ENCODE peak calls at places on chromosomes 7 and 10, in five cellular contexts. U is natural killer cell, W is neural crest cell, Q is heart right ventricle, B is upper lobe of left lung. T is an unnamed sample.

GRCh38 chr7:1432411-1433082 is 26.7 kb downstream of the MICALL2 start:
- DNase-seq in U (peak), Q (peak), W (peak), B (peak), T (no peak)

GRCh38 chr7:73774923-73775322 is 4.9 kb upstream of the CLDN3 start:
- DNase-seq in W (no peak), U (no peak), B (no peak), Q (no peak), T (no peak)

GRCh38 chr10:90785782-90786181 is 72.1 kb downstream of the HTR7 start:
- DNase-seq in Q (no peak), W (no peak), B (no peak), U (no peak), T (no peak)

GRCh38 chr7:25519962-25520562 is 291.8 kb upstream of the NPVF start:
- DNase-seq in B (no peak), Q (no peak), U (no peak), W (no peak), T (no peak)

GRCh38 chr7:32507416-32507815 is 12.1 kb downstream of the AVL9 start:
- DNase-seq in W (no peak), B (no peak), Q (no peak), U (no peak), T (no peak)

GRCh38 chr10:35822316-35822715 is 180.2 kb upstream of the FZD8 start:
- DNase-seq in Q (peak), U (no peak), B (peak), W (peak), T (no peak)

GRCh38 chr7:159012353-159013069 is 132.2 kb downstream of the VIPR2 start:
- DNase-seq in W (no peak), Q (peak), U (no peak), B (peak), T (no peak)

GRCh38 chr7:151599401-151600227 is 79.9 kb upstream of the RHEB start:
- DNase-seq in U (no peak), W (no peak), B (no peak), Q (no peak), T (no peak)

GRCh38 chr10:22148956-22149355 is 68.9 kb downstream of the EBLN1 start:
- DNase-seq in Q (no peak), U (no peak), W (no peak), B (no peak), T (no peak)

GRCh38 chr10:6988654-6989053 is 408.6 kb upstream of the PRKCQ start:
- DNase-seq in Q (no peak), U (no peak), W (no peak), B (no peak), T (no peak)

GRCh38 chr7:38502289-38502688 is 128.9 kb downstream of the AMPH start:
- DNase-seq in W (no peak), Q (no peak), U (no peak), B (no peak), T (no peak)

GRCh38 chr7:46930336-46930735 is 651.6 kb downstream of the TNS3 start:
- DNase-seq in B (no peak), W (no peak), U (no peak), Q (no peak), T (no peak)

GRCh38 chr7:69837387-69838068 is 239.3 kb downstream of the AUTS2 start:
- DNase-seq in B (no peak), W (no peak), U (no peak), Q (no peak), T (no peak)

GRCh38 chr7:147804032-147804431 is 786.5 kb upstream of the C7orf33 start:
- DNase-seq in W (no peak), Q (no peak), U (no peak), B (no peak), T (no peak)

GRCh38 chr10:71638087-71638576 is 81.4 kb downstream of the C10orf105 start:
- DNase-seq in W (no peak), U (no peak), Q (no peak), B (no peak), T (peak)

GRCh38 chr7:26964409-26964808 is 100.0 kb upstream of the SKAP2 start:
- DNase-seq in B (no peak), Q (no peak), W (no peak), U (no peak), T (no peak)

DNA sequence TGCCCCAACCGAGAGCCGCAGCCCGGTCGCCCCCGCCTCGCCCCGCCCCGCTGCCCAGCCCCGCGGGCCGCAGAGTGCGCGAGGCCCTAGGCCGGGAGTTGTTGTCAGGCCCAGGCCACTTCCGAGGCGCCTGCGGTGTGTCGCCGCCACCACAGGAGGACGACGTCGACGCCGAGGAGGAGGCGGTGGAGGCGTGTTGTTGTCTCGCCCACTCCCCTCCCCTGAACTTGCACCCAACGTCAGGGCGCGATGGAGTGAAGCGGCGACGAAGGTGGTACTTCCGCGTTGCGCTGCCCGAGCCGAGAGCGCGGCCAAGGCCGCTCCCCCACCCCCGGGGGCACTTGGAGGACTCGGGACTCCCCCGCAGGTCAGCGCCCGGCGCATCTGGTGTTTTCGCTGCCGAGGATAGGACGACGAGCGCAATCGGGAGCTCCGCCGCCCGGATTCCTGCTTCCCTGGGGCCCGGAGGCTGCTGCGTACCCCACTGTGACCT is at the start of gene CDK13:
- DNase-seq in Q (peak), W (peak), U (peak), B (peak), T (peak)
- TF ChIP-seq CTCF in Q (no peak), W (peak), U (no peak), B (no peak), T (no peak)

DNA sequence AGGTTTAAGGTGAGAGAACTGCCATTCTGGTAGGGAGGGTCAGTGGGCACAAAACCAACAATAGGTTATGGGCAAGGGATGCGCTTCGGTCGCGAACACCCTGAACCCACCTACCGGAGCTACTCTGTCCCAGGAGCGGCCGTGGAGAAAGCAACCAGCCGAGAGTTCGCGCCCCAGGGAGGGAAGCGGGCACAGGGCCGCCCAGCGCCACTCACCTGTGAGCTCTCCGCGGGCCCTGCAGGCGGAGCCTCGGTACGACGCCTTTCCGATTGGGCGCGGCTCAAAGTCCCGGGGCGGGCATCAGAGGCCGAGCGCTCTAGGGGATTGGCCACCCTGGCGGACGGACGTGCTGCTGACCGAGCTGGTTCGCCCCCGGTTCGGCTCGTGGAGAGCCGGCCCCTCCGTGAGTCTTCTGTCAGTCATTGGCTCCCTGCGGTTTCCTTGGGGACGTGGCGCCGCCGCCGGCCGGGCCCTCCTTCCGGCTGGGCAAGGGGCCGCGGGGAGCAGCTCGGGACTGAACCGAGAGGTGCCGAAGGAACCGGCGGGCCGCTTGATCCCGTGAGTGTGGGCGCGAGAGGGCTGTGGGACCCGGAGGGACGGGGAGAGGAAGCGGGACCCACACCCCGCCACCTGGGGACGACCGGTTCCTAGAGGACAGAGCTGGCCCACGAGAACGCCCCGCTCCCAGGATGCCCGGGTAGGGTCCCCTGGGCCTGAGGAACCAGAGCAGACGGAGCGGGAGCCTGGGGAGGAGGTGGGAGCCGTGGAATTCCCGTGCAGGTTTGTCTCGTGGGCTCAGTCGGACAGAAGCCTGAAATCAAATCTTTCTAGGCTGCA is at the start of gene ENTPD7:
- DNase-seq in W (peak), U (peak), Q (peak), B (peak), T (peak)
- TF ChIP-seq CTCF in W (peak), U (no peak), Q (peak), B (peak), T (peak)

GRCh38 chr10:8790390-8790789 is 735.9 kb downstream of the GATA3 start:
- DNase-seq in U (no peak), Q (no peak), B (no peak), W (no peak), T (no peak)

DNA sequence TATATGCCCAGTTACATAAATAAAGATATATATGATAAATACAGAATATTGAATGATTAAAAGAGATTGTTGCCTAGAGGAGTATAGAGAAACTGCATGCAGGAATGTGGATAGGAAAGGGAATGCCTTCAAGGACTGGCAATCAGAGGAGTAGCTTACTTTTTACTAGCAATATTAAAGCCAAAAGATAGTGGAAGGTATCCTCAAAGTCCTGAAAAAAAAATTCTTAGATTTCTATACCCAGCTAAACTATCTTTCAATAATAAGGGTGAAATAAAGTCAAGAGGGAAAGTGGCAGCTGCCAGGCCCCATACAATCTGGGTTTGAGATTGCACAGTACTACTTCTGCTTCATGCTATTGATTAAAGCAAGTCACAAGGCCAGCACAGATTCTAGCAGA is 733.2 kb downstream of the GATA3 start:
- DNase-seq in W (no peak), B (no peak), Q (no peak), U (no peak), T (no peak)
- TF ChIP-seq CTCF in W (no peak), B (no peak), Q (no peak), U (no peak), T (no peak)

GRCh38 chr7:135662123-135662372 is 266 bp upstream of the STMP1 start:
- DNase-seq in B (no peak), U (no peak), W (no peak), Q (no peak), T (no peak)
- TF ChIP-seq CTCF in B (no peak), U (no peak), W (no peak), Q (no peak), T (peak)

GRCh38 chr10:96448558-96448957 is 65.2 kb downstream of the TLL2 start:
- DNase-seq in B (no peak), Q (no peak), U (no peak), W (no peak), T (no peak)

GRCh38 chr10:96450514-96451207 is 63.1 kb downstream of the TLL2 start:
- DNase-seq in Q (no peak), B (no peak), U (no peak), W (peak), T (no peak)

GRCh38 chr10:96454184-96454583 is 59.5 kb downstream of the TLL2 start:
- DNase-seq in Q (no peak), W (no peak), U (no peak), B (no peak), T (no peak)

GRCh38 chr10:96456296-96456840 is 57.4 kb downstream of the TLL2 start:
- DNase-seq in Q (no peak), B (no peak), W (no peak), U (no peak), T (no peak)

DNA sequence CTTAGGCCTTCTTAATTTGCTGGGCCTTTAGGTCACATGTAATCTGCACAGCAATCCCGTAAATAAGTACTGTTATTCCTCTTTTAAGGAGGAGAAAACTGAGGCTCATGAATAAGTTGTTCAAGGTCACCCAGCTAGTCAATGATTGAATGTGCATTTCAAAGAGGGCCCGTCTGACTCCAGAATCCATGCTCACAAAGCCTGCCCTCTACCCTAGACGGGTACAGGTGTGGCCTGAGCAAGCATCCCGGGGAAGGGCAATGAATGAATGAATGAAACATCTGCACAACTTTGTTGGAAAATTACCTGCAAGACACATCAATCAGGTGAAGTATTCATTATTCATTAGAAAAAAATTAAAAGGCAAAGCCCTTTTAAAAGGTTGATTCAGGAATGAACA is 61.2 kb downstream of the TLL2 start:
- DNase-seq in Q (no peak), W (no peak), B (no peak), U (no peak), T (no peak)
- TF ChIP-seq CTCF in Q (no peak), W (no peak), B (no peak), U (no peak), T (no peak)

GRCh38 chr10:96831867-96832720 is at the start of gene LCOR:
- DNase-seq in Q (peak), B (peak), U (peak), W (peak), T (peak)
- TF ChIP-seq CTCF in Q (no peak), B (no peak), U (no peak), W (peak), T (no peak)

GRCh38 chr10:88931548-88931947 is 21.0 kb downstream of the ACTA2 start:
- DNase-seq in Q (no peak), W (no peak), U (no peak), B (no peak), T (no peak)

GRCh38 chr10:88938039-88938438 is 14.5 kb downstream of the ACTA2 start:
- DNase-seq in B (no peak), W (no peak), Q (no peak), U (no peak), T (no peak)

GRCh38 chr10:88933584-88933983 is 19.0 kb downstream of the ACTA2 start:
- DNase-seq in W (no peak), U (no peak), B (no peak), Q (no peak), T (no peak)

GRCh38 chr10:88932539-88933256 is 19.9 kb downstream of the ACTA2 start:
- DNase-seq in U (no peak), B (no peak), W (peak), Q (no peak), T (peak)

DNA sequence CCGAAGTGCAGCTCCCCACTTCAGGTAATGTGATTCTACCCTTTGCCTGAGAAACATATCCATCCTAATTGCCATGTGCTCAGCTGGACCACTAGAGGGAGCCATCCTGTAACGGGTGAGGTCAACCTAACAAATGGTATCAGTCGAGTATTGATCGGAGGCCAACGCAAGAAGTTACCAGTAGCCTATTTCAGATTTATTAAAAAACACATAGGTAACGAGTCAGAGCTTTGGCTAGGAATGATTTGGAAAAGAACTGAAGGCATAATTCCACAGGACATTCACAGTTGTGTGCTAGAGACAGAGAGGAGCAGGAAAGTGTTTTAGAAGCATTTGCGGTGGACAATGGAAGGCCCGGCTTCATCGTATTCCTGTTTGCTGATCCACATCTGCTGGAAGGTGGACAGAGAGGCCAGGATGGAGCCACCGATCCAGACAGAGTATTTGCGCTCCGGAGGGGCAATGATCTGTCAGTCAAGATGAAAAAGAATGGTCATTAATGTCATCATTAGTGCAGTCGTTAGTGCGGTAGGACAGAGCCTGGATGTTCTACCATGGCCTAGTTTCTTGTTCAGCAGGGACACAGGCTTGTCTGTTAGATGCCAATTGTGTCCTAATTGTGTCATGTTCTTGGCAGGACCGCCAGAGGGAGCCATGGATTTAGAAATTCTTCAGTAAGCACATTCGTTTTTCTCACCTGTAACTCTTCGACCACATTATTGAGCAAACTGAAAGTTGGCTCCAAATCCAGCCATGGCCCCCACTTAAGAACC is 17.5 kb downstream of the ACTA2 start:
- DNase-seq in B (no peak), Q (peak), W (peak), U (peak), T (peak)
- TF ChIP-seq CTCF in B (peak), Q (peak), W (peak), U (peak), T (peak)

DNA sequence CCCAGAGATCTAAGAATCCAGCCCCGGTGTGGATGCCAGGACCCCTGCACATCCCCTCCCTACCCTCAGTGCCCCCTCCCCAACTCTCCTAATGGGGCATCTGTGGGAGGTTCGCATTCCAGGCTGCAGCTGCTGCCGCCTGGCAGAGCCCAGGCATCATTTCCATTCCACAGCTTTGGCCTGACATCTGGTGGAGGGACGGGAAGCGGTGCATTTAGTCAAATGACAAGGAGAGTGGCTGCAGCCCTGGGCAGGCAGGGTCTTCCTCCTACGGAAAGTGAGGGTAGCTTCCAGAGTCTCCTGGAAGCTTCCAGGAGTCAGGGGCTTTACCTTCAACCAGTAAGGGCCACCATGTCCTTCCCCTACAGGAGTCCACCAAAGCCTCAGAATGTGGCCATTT is 30.8 kb downstream of the PRLHR start:
- DNase-seq in Q (no peak), B (peak), W (no peak), U (no peak), T (no peak)
- TF ChIP-seq CTCF in Q (peak), B (no peak), W (peak), U (no peak), T (no peak)

T was measured in CD14-positive monocyte.